ENCODE peak calls at places on chromosome 4, in five cellular contexts. M, Y, Z, E and X are unnamed samples.

GRCh38 chr4:81599646-81600231 is 128.0 kb upstream of the RASGEF1B start:
- DNase-seq in M (no peak), Y (no peak), Z (no peak), E (no peak), X (no peak)

GRCh38 chr4:39452153-39452859 is 6.4 kb downstream of the RPL9 start:
- DNase-seq in M (no peak), Z (no peak), E (no peak), Y (no peak), X (no peak)

GRCh38 chr4:2862528-2862927 is 18.9 kb downstream of the ADD1 start:
- DNase-seq in Y (no peak), E (no peak), Z (no peak), M (no peak), X (no peak)

GRCh38 chr4:70895405-70895804 is 6.8 kb upstream of the MOB1B start:
- DNase-seq in Z (no peak), M (no peak), E (no peak), Y (no peak), X (no peak)

GRCh38 chr4:89836031-89836777 is 757 bp downstream of the SNCA start:
- DNase-seq in E (peak), Y (peak), Z (no peak), M (peak), X (peak)

GRCh38 chr4:112343330-112343729 is 46.2 kb downstream of the ALPK1 start:
- DNase-seq in M (no peak), E (no peak), Y (no peak), Z (no peak), X (no peak)

GRCh38 chr4:61373901-61374611 is 173.9 kb downstream of the ADGRL3 start:
- DNase-seq in Y (no peak), M (no peak), E (no peak), Z (no peak), X (no peak)

GRCh38 chr4:92012899-92013867 is 290.6 kb upstream of the GRID2 start:
- DNase-seq in M (no peak), E (no peak), Y (no peak), Z (no peak), X (peak)

GRCh38 chr4:168480991-168481588 is 798 bp upstream of the DDX60L start:
- DNase-seq in Y (peak), M (no peak), E (no peak), Z (peak), X (no peak)

GRCh38 chr4:3496021-3496420 is 32.9 kb downstream of the DOK7 start:
- DNase-seq in E (no peak), Y (no peak), M (no peak), Z (no peak), X (no peak)

GRCh38 chr4:163166041-163166579 is 580 bp downstream of the NAF1 start:
- DNase-seq in Y (peak), E (peak), M (peak), Z (peak), X (peak)

GRCh38 chr4:41358626-41359025 is 101.9 kb downstream of the UCHL1 start:
- DNase-seq in Z (no peak), Y (no peak), E (no peak), M (no peak), X (no peak)

GRCh38 chr4:8509311-8509950 is 68.9 kb downstream of the TRMT44 start:
- DNase-seq in M (no peak), E (no peak), Y (no peak), Z (no peak), X (no peak)

GRCh38 chr4:36676139-36677050 is 395.0 kb downstream of the DTHD1 start:
- DNase-seq in Y (no peak), M (no peak), E (no peak), Z (no peak), X (no peak)

GRCh38 chr4:103498161-103499070 is 221.4 kb downstream of the TACR3 start:
- DNase-seq in M (no peak), Z (no peak), Y (peak), E (no peak), X (no peak)

GRCh38 chr4:38163216-38164006 is 203.2 kb downstream of the PTTG2 start:
- DNase-seq in E (no peak), M (no peak), Y (no peak), Z (no peak), X (no peak)

GRCh38 chr4:12873351-12873750 is 610.8 kb downstream of the RAB28 start:
- DNase-seq in E (no peak), Z (no peak), M (no peak), Y (no peak), X (no peak)

GRCh38 chr4:124899997-124900396 is 187.5 kb upstream of the ANKRD50 start:
- DNase-seq in M (no peak), Y (no peak), E (no peak), Z (no peak), X (no peak)

GRCh38 chr4:142077048-142077447 is 440.7 kb downstream of the IL15 start:
- DNase-seq in Z (no peak), M (no peak), Y (no peak), E (no peak), X (no peak)

GRCh38 chr4:161448550-161449180 is 715.1 kb downstream of the FSTL5 start:
- DNase-seq in Z (no peak), Y (no peak), M (no peak), E (no peak), X (no peak)

GRCh38 chr4:44145868-44146267 is 302.7 kb downstream of the KCTD8 start:
- DNase-seq in M (no peak), Z (no peak), Y (no peak), E (no peak), X (no peak)

GRCh38 chr4:2808001-2808400 is 15.1 kb downstream of the SH3BP2 start:
- DNase-seq in Z (no peak), Y (no peak), E (no peak), M (no peak), X (no peak)

GRCh38 chr4:127188847-127189246 is 443.9 kb upstream of the INTU start:
- DNase-seq in Z (no peak), M (no peak), Y (no peak), E (no peak), X (no peak)

GRCh38 chr4:158033416-158033863 is 139.4 kb downstream of the GASK1B start:
- DNase-seq in Y (no peak), Z (no peak), M (no peak), E (no peak), X (no peak)

GRCh38 chr4:3853388-3854035 is 87.3 kb downstream of the ADRA2C start:
- DNase-seq in M (no peak), Z (no peak), E (no peak), Y (no peak), X (no peak)

GRCh38 chr4:168791376-168791775 is 218.7 kb downstream of the CBR4 start:
- DNase-seq in Z (no peak), Y (no peak), E (no peak), M (no peak), X (no peak)

GRCh38 chr4:37475776-37476175 is 210.4 kb downstream of the RELL1 start:
- DNase-seq in Y (no peak), M (no peak), E (no peak), Z (no peak), X (no peak)

GRCh38 chr4:151359576-151359975 is 34.2 kb upstream of the SH3D19 start:
- DNase-seq in M (no peak), Y (no peak), E (peak), Z (no peak), X (no peak)

GRCh38 chr4:68953056-68953455 is 1.5 kb upstream of the UGT2A3 start:
- DNase-seq in M (no peak), E (no peak), Z (no peak), Y (no peak), X (no peak)

GRCh38 chr4:1577818-1578217 is 106.3 kb downstream of the FAM53A start:
- DNase-seq in E (no peak), Z (no peak), Y (no peak), M (no peak), X (no peak)

GRCh38 chr4:74311696-74312313 is 3.5 kb downstream of the EPGN start:
- DNase-seq in Y (peak), M (no peak), Z (no peak), E (no peak), X (no peak)

GRCh38 chr4:108060164-108060563 is 70.5 kb downstream of the HADH start:
- DNase-seq in Y (no peak), Z (no peak), M (no peak), E (no peak), X (no peak)

GRCh38 chr4:38106301-38106700 is 146.1 kb downstream of the PTTG2 start:
- DNase-seq in M (no peak), Y (no peak), E (no peak), Z (no peak), X (no peak)

GRCh38 chr4:56768772-56769171 is 52.7 kb downstream of the SPINK2 start:
- DNase-seq in M (no peak), E (no peak), Y (peak), Z (no peak), X (no peak)